ENCODE peak calls at places on chromosome 15, in five cellular contexts. B, Z, L, P and J are unnamed samples.

GRCh38 chr15:58203537-58203936 is 65.4 kb downstream of the AQP9 start:
- DNase-seq in B (no peak), Z (peak; percentile 96), L (peak; percentile 99), P (no peak), J (no peak)

GRCh38 chr15:64151727-64152506 is at the start of gene SNX22:
- DNase-seq in B (peak; percentile 83), Z (no peak), L (no peak), P (no peak), J (no peak)

GRCh38 chr15:40307421-40308165 is at the start of gene PLCB2:
- DNase-seq in B (peak; percentile 86), Z (no peak), L (peak; percentile 22), P (peak; percentile 69), J (peak; percentile 62)

GRCh38 chr15:70050447-70050846 is 47.3 kb downstream of the TLE3 start:
- DNase-seq in B (no peak), Z (no peak), L (no peak), P (no peak), J (no peak)

GRCh38 chr15:74664028-74664616 is 31.7 kb downstream of the EDC3 start:
- DNase-seq in B (no peak), Z (peak; percentile 30), L (peak; percentile 45), P (no peak), J (no peak)

GRCh38 chr15:49145651-49146609 is 9.5 kb downstream of the COPS2 start:
- DNase-seq in B (no peak), Z (no peak), L (peak; percentile 69), P (peak; percentile 29), J (no peak)

GRCh38 chr15:32704343-32705076 is 13.3 kb upstream of the GREM1 start:
- DNase-seq in B (no peak), Z (no peak), L (peak; percentile 94), P (no peak), J (no peak)

GRCh38 chr15:77827860-77828259 is 195.1 kb upstream of the LINGO1 start:
- DNase-seq in B (peak; percentile 22), Z (no peak), L (no peak), P (no peak), J (no peak)

GRCh38 chr15:27358751-27359434 is 387.9 kb downstream of the GABRG3 start:
- DNase-seq in B (no peak), Z (no peak), L (no peak), P (peak; percentile 17), J (no peak)

GRCh38 chr15:68303560-68304436 is 26.3 kb downstream of the FEM1B start:
- DNase-seq in B (peak; percentile 68), Z (no peak), L (peak; percentile 78), P (no peak), J (peak; percentile 76)

GRCh38 chr15:72389231-72389630 is 8.9 kb upstream of the TMEM202 start:
- DNase-seq in B (no peak), Z (no peak), L (peak; percentile 3), P (no peak), J (no peak)

GRCh38 chr15:74504418-74504817 is 36.6 kb upstream of the ARID3B start:
- DNase-seq in B (no peak), Z (no peak), L (peak; percentile 9), P (no peak), J (no peak)

GRCh38 chr15:91950631-91951384 is 97.3 kb downstream of the SLCO3A1 start:
- DNase-seq in B (no peak), Z (no peak), L (peak; percentile 51), P (no peak), J (no peak)

GRCh38 chr15:56243117-56243773 is 434 bp downstream of the RFX7 start:
- DNase-seq in B (peak; percentile 80), Z (no peak), L (peak; percentile 55), P (peak; percentile 54), J (peak; percentile 67)

GRCh38 chr15:91116379-91117067 is 16.5 kb downstream of the SV2B start:
- DNase-seq in B (no peak), Z (no peak), L (no peak), P (no peak), J (no peak)

GRCh38 chr15:79185199-79185598 is 94.6 kb upstream of the RASGRF1 start:
- DNase-seq in B (no peak), Z (no peak), L (no peak), P (peak; percentile 45), J (peak; percentile 56)

GRCh38 chr15:41812820-41813375 is 15.0 kb upstream of the JMJD7 start:
- DNase-seq in B (no peak), Z (no peak), L (no peak), P (no peak), J (no peak)

GRCh38 chr15:96252148-96252547 is 78.4 kb upstream of the NR2F2 start:
- DNase-seq in B (no peak), Z (no peak), L (no peak), P (no peak), J (no peak)

GRCh38 chr15:51970981-51971352 is 611 bp downstream of the LEO1 start:
- DNase-seq in B (no peak), Z (no peak), L (no peak), P (no peak), J (no peak)

GRCh38 chr15:47801522-47801921 is 84.2 kb downstream of the SEMA6D start:
- DNase-seq in B (no peak), Z (no peak), L (no peak), P (no peak), J (peak; percentile 92)

GRCh38 chr15:51094606-51095569 is at the start of gene TNFAIP8L3:
- DNase-seq in B (peak; percentile 82), Z (no peak), L (peak; percentile 30), P (no peak), J (no peak)

GRCh38 chr15:50800715-50801114 is 35.2 kb upstream of the SPPL2A start:
- DNase-seq in B (no peak), Z (no peak), L (no peak), P (no peak), J (no peak)

GRCh38 chr15:79523266-79523665 is 91.1 kb downstream of the MINAR1 start:
- DNase-seq in B (no peak), Z (no peak), L (peak; percentile 26), P (no peak), J (no peak)

GRCh38 chr15:29815000-29815704 is 7.1 kb downstream of the TJP1 start:
- DNase-seq in B (no peak), Z (no peak), L (peak; percentile 57), P (no peak), J (no peak)

GRCh38 chr15:49758856-49759255 is 138.0 kb downstream of the DTWD1 start:
- DNase-seq in B (no peak), Z (no peak), L (no peak), P (no peak), J (no peak)

GRCh38 chr15:98896002-98896721 is 111.4 kb downstream of the PGPEP1L start:
- DNase-seq in B (no peak), Z (peak; percentile 61), L (peak; percentile 84), P (no peak), J (no peak)

GRCh38 chr15:100463515-100463914 is 65.2 kb downstream of the CERS3 start:
- DNase-seq in B (no peak), Z (no peak), L (no peak), P (no peak), J (no peak)

GRCh38 chr15:41493205-41493901 is at the start of gene ITPKA:
- DNase-seq in B (peak; percentile 87), Z (peak; percentile 29), L (peak; percentile 71), P (peak; percentile 94), J (peak; percentile 90)

GRCh38 chr15:67068724-67069400 is 3.5 kb downstream of the SMAD3 start:
- DNase-seq in B (no peak), Z (no peak), L (peak; percentile 60), P (no peak), J (no peak)

GRCh38 chr15:66601521-66601920 is 35.7 kb upstream of the LCTL start:
- DNase-seq in B (no peak), Z (no peak), L (no peak), P (no peak), J (no peak)

GRCh38 chr15:73882761-73883419 is 9.5 kb downstream of the TBC1D21 start:
- DNase-seq in B (no peak), Z (no peak), L (no peak), P (no peak), J (peak; percentile 62)